ENCODE peak calls at places on chromosomes 2 and 18, in five cellular contexts. S is stomach, K is IMR-90, I is GM23338, M is transverse colon. R is an unnamed sample. For H3K4me1, the result is how much of the 10 kb centered on the place peaks cover.

GRCh38 chr18:35513181-35513932 is 15.6 kb upstream of the INO80C start:
- DNase-seq in S (no peak), K (peak), I (peak), M (peak), R (no peak)

GRCh38 chr2:215727507-215728503 is 285.5 kb downstream of the MREG start:
- DNase-seq in S (no peak), K (peak), I (no peak), M (no peak), R (no peak)

GRCh38 chr2:38960609-38961320 is 71.1 kb downstream of the ARHGEF33 start:
- DNase-seq in S (no peak), K (no peak), I (no peak), M (no peak), R (no peak)

GRCh38 chr2:200966770-200967169 is 3.3 kb upstream of the ORC2 start:
- DNase-seq in S (no peak), K (peak), I (no peak), M (no peak), R (no peak)

GRCh38 chr2:189347540-189347939 is 93.7 kb upstream of the WDR75 start:
- DNase-seq in S (no peak), K (peak), I (peak), M (peak), R (peak)

GRCh38 chr2:20702563-20702962 is 35.6 kb downstream of the GDF7 start:
- DNase-seq in S (no peak), K (peak), I (no peak), M (no peak), R (no peak)

GRCh38 chr2:240369725-240370585 is 65.5 kb upstream of the GPC1 start:
- DNase-seq in S (peak), K (peak), I (no peak), M (peak), R (peak)

GRCh38 chr2:181999911-182000310 is 14.3 kb downstream of the PPP1R1C start:
- DNase-seq in S (no peak), K (no peak), I (no peak), M (no peak), R (no peak)

GRCh38 chr2:45542013-45542412 is 69.1 kb downstream of the SRBD1 start:
- DNase-seq in S (no peak), K (no peak), I (no peak), M (no peak), R (no peak)

GRCh38 chr2:157746234-157746950 is 117.7 kb upstream of the ACVR1C start:
- DNase-seq in S (no peak), K (peak), I (peak), M (no peak), R (no peak)

GRCh38 chr18:39058386-39059000 is 1492.9 kb upstream of the CELF4 start:
- DNase-seq in S (no peak), K (no peak), I (no peak), M (no peak), R (no peak)

GRCh38 chr2:120243875-120244553 is 8.6 kb upstream of the RALB start:
- DNase-seq in S (no peak), K (no peak), I (no peak), M (no peak), R (no peak)

GRCh38 chr2:57050007-57050406 is 866.2 kb downstream of the CCDC85A start:
- DNase-seq in S (no peak), K (no peak), I (no peak), M (no peak), R (no peak)

GRCh38 chr2:150063432-150063889 is 424.0 kb downstream of the RND3 start:
- DNase-seq in S (no peak), K (peak), I (no peak), M (no peak), R (no peak)

GRCh38 chr2:187548658-187549057 is 5.6 kb downstream of the TFPI start:
- DNase-seq in S (no peak), K (no peak), I (no peak), M (no peak), R (no peak)
- H3K4me1 ChIP-seq in S (half or more), K (under half), I (under half), M (under half), R (half or more)

DNA sequence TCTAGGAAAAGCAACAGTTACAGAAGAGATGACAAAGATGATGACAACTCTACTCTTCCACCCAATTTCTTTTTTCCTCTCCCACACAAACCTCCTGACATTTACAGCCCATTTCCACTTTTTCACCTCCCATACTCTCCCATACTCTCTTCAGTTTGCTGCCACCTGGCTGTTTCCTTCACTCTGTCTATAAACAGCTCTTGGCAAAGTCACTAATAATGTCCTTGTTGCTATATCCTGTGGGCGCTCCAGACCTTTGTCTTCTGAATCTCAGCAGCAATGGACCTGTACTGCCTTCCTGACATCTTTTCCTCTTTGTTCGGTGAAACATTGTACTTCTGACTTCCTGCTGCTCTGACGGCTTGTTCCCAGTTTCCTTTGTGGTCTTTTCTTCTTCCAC is 60.7 kb upstream of the CAVIN2 start:
- DNase-seq in S (no peak), K (no peak), I (no peak), M (no peak), R (no peak)
- TF ChIP-seq CTCF in S (no peak), K (no peak), I (peak), M (no peak), R (no peak)

GRCh38 chr18:7750095-7750663 is 183.1 kb downstream of the PTPRM start:
- DNase-seq in S (no peak), K (no peak), I (no peak), M (no peak), R (no peak)
- H3K4me1 ChIP-seq in S (under half), K (under half), I (under half), M (under half), R (under half)

DNA sequence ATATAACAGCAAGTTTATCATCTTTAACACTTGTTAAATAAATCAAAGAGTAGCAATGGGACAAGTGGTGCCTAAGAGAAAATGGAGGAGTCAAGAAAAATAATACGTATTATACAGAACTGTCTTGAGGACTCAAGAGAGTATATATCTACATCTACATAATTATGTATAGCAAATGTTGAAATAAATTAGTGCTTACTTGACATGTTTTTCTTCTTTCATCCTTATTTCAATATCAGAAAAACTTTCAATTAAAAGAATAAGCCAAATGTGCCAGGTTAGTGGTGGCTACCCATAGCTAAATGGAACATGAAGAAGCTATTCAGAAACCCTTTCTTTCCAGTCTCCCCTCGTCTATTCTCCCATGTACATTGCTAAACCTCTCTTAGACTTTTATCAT is 267.3 kb upstream of the SPOPL start:
- DNase-seq in S (no peak), K (no peak), I (no peak), M (no peak), R (no peak)
- TF ChIP-seq CTCF in S (no peak), K (no peak), I (no peak), M (no peak), R (no peak)

R was measured in pancreas.